ENCODE peak calls at places on chromosomes 5 and 9, in ten cellular contexts. One of them, this sample, is unnamed.
A peak's percentile ranks its signal among the peaks of the same experiment; 100 is the strongest.

GRCh38 chr5:139968547-139969261 is 74.4 kb downstream of the NRG2 start:
- DNase-seq in uterus: peak; percentile 84
- DNase-seq in hepatic stellate cell: peak; percentile 78
- DNase-seq in EL: peak; percentile 66
- DNase-seq in left lung: peak; percentile 83
- DNase-seq in T-cell: peak; percentile 74
- DNase-seq in GM12891: peak; percentile 84
- DNase-seq in Calu3: peak; percentile 97
- DNase-seq in caudate nucleus: peak; percentile 72
- DNase-seq in activated CD4-positive, alpha-beta T cell treated with anti-CD3 and anti-CD28 coated beads, Interleukin-2, amount 50 U/mL, for 1 hour: peak; percentile 87
- DNase-seq in this sample: peak; percentile 27

GRCh38 chr9:127684576-127684975 is 22.2 kb upstream of the CFAP157 start:
- DNase-seq in uterus: no peak
- DNase-seq in hepatic stellate cell: peak; percentile 37
- DNase-seq in EL: peak; percentile 90
- DNase-seq in left lung: no peak
- DNase-seq in T-cell: no peak
- DNase-seq in GM12891: no peak
- DNase-seq in Calu3: no peak
- DNase-seq in caudate nucleus: no peak
- DNase-seq in activated CD4-positive, alpha-beta T cell treated with anti-CD3 and anti-CD28 coated beads, Interleukin-2, amount 50 U/mL, for 1 hour: no peak
- DNase-seq in this sample: no peak

GRCh38 chr9:18689881-18690280 is 215.9 kb downstream of the ADAMTSL1 start:
- DNase-seq in uterus: no peak
- DNase-seq in hepatic stellate cell: no peak
- DNase-seq in EL: no peak
- DNase-seq in left lung: no peak
- DNase-seq in T-cell: no peak
- DNase-seq in GM12891: no peak
- DNase-seq in Calu3: no peak
- DNase-seq in caudate nucleus: no peak
- DNase-seq in activated CD4-positive, alpha-beta T cell treated with anti-CD3 and anti-CD28 coated beads, Interleukin-2, amount 50 U/mL, for 1 hour: no peak
- DNase-seq in this sample: peak; percentile 46

GRCh38 chr5:6201626-6202025 is 176.7 kb downstream of the MED10 start:
- DNase-seq in uterus: no peak
- DNase-seq in hepatic stellate cell: no peak
- DNase-seq in EL: peak; percentile 39
- DNase-seq in left lung: no peak
- DNase-seq in T-cell: no peak
- DNase-seq in GM12891: no peak
- DNase-seq in Calu3: no peak
- DNase-seq in caudate nucleus: no peak
- DNase-seq in activated CD4-positive, alpha-beta T cell treated with anti-CD3 and anti-CD28 coated beads, Interleukin-2, amount 50 U/mL, for 1 hour: no peak
- DNase-seq in this sample: no peak

GRCh38 chr5:149280802-149281201 is 9.1 kb downstream of the AFAP1L1 start:
- DNase-seq in uterus: no peak
- DNase-seq in hepatic stellate cell: no peak
- DNase-seq in EL: no peak
- DNase-seq in left lung: no peak
- DNase-seq in T-cell: no peak
- DNase-seq in GM12891: no peak
- DNase-seq in Calu3: no peak
- DNase-seq in caudate nucleus: no peak
- DNase-seq in activated CD4-positive, alpha-beta T cell treated with anti-CD3 and anti-CD28 coated beads, Interleukin-2, amount 50 U/mL, for 1 hour: no peak
- DNase-seq in this sample: no peak

GRCh38 chr5:179267071-179267670 is 78.1 kb downstream of the ADAMTS2 start:
- DNase-seq in uterus: peak; percentile 34
- DNase-seq in hepatic stellate cell: no peak
- DNase-seq in EL: no peak
- DNase-seq in left lung: peak; percentile 29
- DNase-seq in T-cell: no peak
- DNase-seq in GM12891: no peak
- DNase-seq in Calu3: no peak
- DNase-seq in caudate nucleus: no peak
- DNase-seq in activated CD4-positive, alpha-beta T cell treated with anti-CD3 and anti-CD28 coated beads, Interleukin-2, amount 50 U/mL, for 1 hour: no peak
- DNase-seq in this sample: no peak

GRCh38 chr9:104177676-104178075 is 83.6 kb downstream of the SMC2 start:
- DNase-seq in uterus: no peak
- DNase-seq in hepatic stellate cell: no peak
- DNase-seq in EL: no peak
- DNase-seq in left lung: no peak
- DNase-seq in T-cell: no peak
- DNase-seq in GM12891: no peak
- DNase-seq in Calu3: no peak
- DNase-seq in caudate nucleus: no peak
- DNase-seq in activated CD4-positive, alpha-beta T cell treated with anti-CD3 and anti-CD28 coated beads, Interleukin-2, amount 50 U/mL, for 1 hour: no peak
- DNase-seq in this sample: no peak

GRCh38 chr5:37111426-37112382 is 137.5 kb downstream of the CPLANE1 start:
- DNase-seq in uterus: no peak
- DNase-seq in hepatic stellate cell: no peak
- DNase-seq in EL: no peak
- DNase-seq in left lung: no peak
- DNase-seq in T-cell: no peak
- DNase-seq in GM12891: peak; percentile 15
- DNase-seq in Calu3: no peak
- DNase-seq in caudate nucleus: no peak
- DNase-seq in activated CD4-positive, alpha-beta T cell treated with anti-CD3 and anti-CD28 coated beads, Interleukin-2, amount 50 U/mL, for 1 hour: no peak
- DNase-seq in this sample: no peak

GRCh38 chr5:151480859-151481258 is 33.5 kb downstream of the SLC36A1 start:
- DNase-seq in uterus: no peak
- DNase-seq in hepatic stellate cell: peak; percentile 55
- DNase-seq in EL: peak; percentile 56
- DNase-seq in left lung: no peak
- DNase-seq in T-cell: no peak
- DNase-seq in GM12891: no peak
- DNase-seq in Calu3: no peak
- DNase-seq in caudate nucleus: no peak
- DNase-seq in activated CD4-positive, alpha-beta T cell treated with anti-CD3 and anti-CD28 coated beads, Interleukin-2, amount 50 U/mL, for 1 hour: no peak
- DNase-seq in this sample: no peak

GRCh38 chr5:55535199-55535905 is 588 bp upstream of the PLPP1 start:
- DNase-seq in uterus: no peak
- DNase-seq in hepatic stellate cell: no peak
- DNase-seq in EL: no peak
- DNase-seq in left lung: no peak
- DNase-seq in T-cell: no peak
- DNase-seq in GM12891: no peak
- DNase-seq in Calu3: no peak
- DNase-seq in caudate nucleus: peak; percentile 20
- DNase-seq in activated CD4-positive, alpha-beta T cell treated with anti-CD3 and anti-CD28 coated beads, Interleukin-2, amount 50 U/mL, for 1 hour: no peak
- DNase-seq in this sample: no peak

GRCh38 chr5:5421961-5422818 is at the start of gene ICE1:
- DNase-seq in uterus: peak; percentile 97
- DNase-seq in hepatic stellate cell: peak; percentile 92
- DNase-seq in EL: peak; percentile 98
- DNase-seq in left lung: peak; percentile 98
- DNase-seq in T-cell: peak; percentile 91
- DNase-seq in GM12891: peak; percentile 74
- DNase-seq in Calu3: peak; percentile 94
- DNase-seq in caudate nucleus: peak; percentile 97
- DNase-seq in activated CD4-positive, alpha-beta T cell treated with anti-CD3 and anti-CD28 coated beads, Interleukin-2, amount 50 U/mL, for 1 hour: peak; percentile 92
- DNase-seq in this sample: peak; percentile 93

GRCh38 chr5:128015978-128016377 is 67.6 kb upstream of the SLC12A2 start:
- DNase-seq in uterus: no peak
- DNase-seq in hepatic stellate cell: no peak
- DNase-seq in EL: peak; percentile 21
- DNase-seq in left lung: no peak
- DNase-seq in T-cell: no peak
- DNase-seq in GM12891: no peak
- DNase-seq in Calu3: no peak
- DNase-seq in caudate nucleus: no peak
- DNase-seq in activated CD4-positive, alpha-beta T cell treated with anti-CD3 and anti-CD28 coated beads, Interleukin-2, amount 50 U/mL, for 1 hour: no peak
- DNase-seq in this sample: no peak

GRCh38 chr5:180682560-180682959 is 33.2 kb upstream of the FLT4 start:
- DNase-seq in uterus: no peak
- DNase-seq in hepatic stellate cell: no peak
- DNase-seq in EL: no peak
- DNase-seq in left lung: no peak
- DNase-seq in T-cell: no peak
- DNase-seq in GM12891: no peak
- DNase-seq in Calu3: no peak
- DNase-seq in caudate nucleus: no peak
- DNase-seq in activated CD4-positive, alpha-beta T cell treated with anti-CD3 and anti-CD28 coated beads, Interleukin-2, amount 50 U/mL, for 1 hour: no peak
- DNase-seq in this sample: no peak

GRCh38 chr9:13778486-13779110 is 499.1 kb upstream of the MPDZ start:
- DNase-seq in uterus: no peak
- DNase-seq in hepatic stellate cell: peak; percentile 7
- DNase-seq in EL: peak; percentile 14
- DNase-seq in left lung: no peak
- DNase-seq in T-cell: no peak
- DNase-seq in GM12891: no peak
- DNase-seq in Calu3: no peak
- DNase-seq in caudate nucleus: no peak
- DNase-seq in activated CD4-positive, alpha-beta T cell treated with anti-CD3 and anti-CD28 coated beads, Interleukin-2, amount 50 U/mL, for 1 hour: no peak
- DNase-seq in this sample: no peak

GRCh38 chr5:116137544-116138378 is 52.9 kb downstream of the COMMD10 start:
- DNase-seq in uterus: no peak
- DNase-seq in hepatic stellate cell: peak; percentile 22
- DNase-seq in EL: peak; percentile 50
- DNase-seq in left lung: no peak
- DNase-seq in T-cell: no peak
- DNase-seq in GM12891: no peak
- DNase-seq in Calu3: peak; percentile 36
- DNase-seq in caudate nucleus: no peak
- DNase-seq in activated CD4-positive, alpha-beta T cell treated with anti-CD3 and anti-CD28 coated beads, Interleukin-2, amount 50 U/mL, for 1 hour: no peak
- DNase-seq in this sample: no peak

GRCh38 chr9:13033959-13034695 is 245.4 kb downstream of the MPDZ start:
- DNase-seq in uterus: peak; percentile 63
- DNase-seq in hepatic stellate cell: peak; percentile 74
- DNase-seq in EL: peak; percentile 63
- DNase-seq in left lung: peak; percentile 58
- DNase-seq in T-cell: no peak
- DNase-seq in GM12891: peak; percentile 28
- DNase-seq in Calu3: peak; percentile 51
- DNase-seq in caudate nucleus: peak; percentile 10
- DNase-seq in activated CD4-positive, alpha-beta T cell treated with anti-CD3 and anti-CD28 coated beads, Interleukin-2, amount 50 U/mL, for 1 hour: no peak
- DNase-seq in this sample: no peak

GRCh38 chr9:105908069-105908468 is 213.7 kb downstream of the TMEM38B start:
- DNase-seq in uterus: no peak
- DNase-seq in hepatic stellate cell: no peak
- DNase-seq in EL: no peak
- DNase-seq in left lung: no peak
- DNase-seq in T-cell: no peak
- DNase-seq in GM12891: no peak
- DNase-seq in Calu3: no peak
- DNase-seq in caudate nucleus: no peak
- DNase-seq in activated CD4-positive, alpha-beta T cell treated with anti-CD3 and anti-CD28 coated beads, Interleukin-2, amount 50 U/mL, for 1 hour: no peak
- DNase-seq in this sample: no peak

GRCh38 chr9:84669293-84670105 is at the start of gene NTRK2:
- DNase-seq in uterus: no peak
- DNase-seq in hepatic stellate cell: peak; percentile 27
- DNase-seq in EL: peak; percentile 31
- DNase-seq in left lung: no peak
- DNase-seq in T-cell: no peak
- DNase-seq in GM12891: peak; percentile 31
- DNase-seq in Calu3: peak; percentile 59
- DNase-seq in caudate nucleus: peak; percentile 54
- DNase-seq in activated CD4-positive, alpha-beta T cell treated with anti-CD3 and anti-CD28 coated beads, Interleukin-2, amount 50 U/mL, for 1 hour: no peak
- DNase-seq in this sample: no peak

GRCh38 chr5:12794476-12795332 is 890.5 kb upstream of the CTNND2 start:
- DNase-seq in uterus: no peak
- DNase-seq in hepatic stellate cell: no peak
- DNase-seq in EL: no peak
- DNase-seq in left lung: no peak
- DNase-seq in T-cell: no peak
- DNase-seq in GM12891: no peak
- DNase-seq in Calu3: no peak
- DNase-seq in caudate nucleus: no peak
- DNase-seq in activated CD4-positive, alpha-beta T cell treated with anti-CD3 and anti-CD28 coated beads, Interleukin-2, amount 50 U/mL, for 1 hour: no peak
- DNase-seq in this sample: no peak

GRCh38 chr9:101791938-101792337 is 53.5 kb upstream of the GRIN3A start:
- DNase-seq in uterus: no peak
- DNase-seq in hepatic stellate cell: no peak
- DNase-seq in EL: peak; percentile 17
- DNase-seq in left lung: no peak
- DNase-seq in T-cell: no peak
- DNase-seq in GM12891: no peak
- DNase-seq in Calu3: peak; percentile 53
- DNase-seq in caudate nucleus: no peak
- DNase-seq in activated CD4-positive, alpha-beta T cell treated with anti-CD3 and anti-CD28 coated beads, Interleukin-2, amount 50 U/mL, for 1 hour: peak; percentile 3
- DNase-seq in this sample: peak; percentile 14

GRCh38 chr5:73899055-73899454 is 273.1 kb downstream of the ARHGEF28 start:
- DNase-seq in uterus: no peak
- DNase-seq in hepatic stellate cell: no peak
- DNase-seq in EL: no peak
- DNase-seq in left lung: no peak
- DNase-seq in T-cell: no peak
- DNase-seq in GM12891: peak; percentile 25
- DNase-seq in Calu3: no peak
- DNase-seq in caudate nucleus: no peak
- DNase-seq in activated CD4-positive, alpha-beta T cell treated with anti-CD3 and anti-CD28 coated beads, Interleukin-2, amount 50 U/mL, for 1 hour: no peak
- DNase-seq in this sample: no peak

GRCh38 chr5:27328480-27328879 is 290.1 kb upstream of the CDH9 start:
- DNase-seq in uterus: no peak
- DNase-seq in hepatic stellate cell: peak; percentile 1
- DNase-seq in EL: peak; percentile 30
- DNase-seq in left lung: no peak
- DNase-seq in T-cell: no peak
- DNase-seq in GM12891: no peak
- DNase-seq in Calu3: no peak
- DNase-seq in caudate nucleus: no peak
- DNase-seq in activated CD4-positive, alpha-beta T cell treated with anti-CD3 and anti-CD28 coated beads, Interleukin-2, amount 50 U/mL, for 1 hour: no peak
- DNase-seq in this sample: no peak